ENCODE peak calls at places on chromosomes 1 and 21, in ten cellular contexts. Q is stimulated activated CD4-positive, alpha-beta T cell treated with anti-CD3 and anti-CD28 coated beads, Interleukin-12 subunit alpha, Interleukin-12 subunit beta, amount 100 ng/mL, for 4 hours; T is NCI-H1105 treated with DMSO at 0.1 percent for 48 hours; N is GM12865; K is AG08396; S is T-helper 1 cell; J is 8988T; X is AG09309; Z is psoas muscle; E is H4. O is an unnamed sample.

GRCh38 chr1:31793086-31793485 is 22.7 kb downstream of the SPOCD1 start:
- DNase-seq in T (no peak), Q (no peak), X (no peak), S (no peak), J (no peak), Z (no peak), K (no peak), N (no peak), E (no peak), O (peak; percentile 46)

GRCh38 chr1:87715052-87715451 is 386.4 kb downstream of the LMO4 start:
- DNase-seq in S (no peak), T (no peak), E (no peak), J (no peak), K (no peak), Q (no peak), Z (no peak), N (no peak), X (no peak), O (no peak)

GRCh38 chr1:92858564-92859399 is 26.9 kb downstream of the RPL5 start:
- DNase-seq in E (peak; percentile 69), Z (no peak), N (peak; percentile 84), T (peak; percentile 88), J (no peak), Q (no peak), S (peak; percentile 51), K (peak; percentile 59), X (peak; percentile 63), O (peak; percentile 78)

GRCh38 chr1:63774617-63775417 is 1.0 kb downstream of the ROR1 start:
- DNase-seq in E (no peak), T (peak; percentile 17), S (no peak), Q (peak; percentile 1), N (no peak), J (peak; percentile 38), K (peak; percentile 56), X (no peak), Z (peak; percentile 46), O (no peak)

GRCh38 chr1:186626533-186626932 is 53.7 kb downstream of the PTGS2 start:
- DNase-seq in E (no peak), T (no peak), S (no peak), K (no peak), J (no peak), X (no peak), N (peak; percentile 19), Z (no peak), Q (no peak), O (no peak)

GRCh38 chr1:171718848-171719247 is 23.0 kb downstream of the VAMP4 start:
- DNase-seq in Z (no peak), X (no peak), S (no peak), J (no peak), K (no peak), E (no peak), Q (no peak), T (no peak), N (no peak), O (no peak)

GRCh38 chr1:68116643-68117235 is 66.3 kb upstream of the DIRAS3 start:
- DNase-seq in S (peak; percentile 15), E (peak; percentile 54), Q (peak; percentile 28), J (no peak), X (no peak), T (peak; percentile 66), N (peak; percentile 57), Z (peak; percentile 26), K (no peak), O (peak; percentile 8)

GRCh38 chr1:67162954-67163353 is 3.3 kb upstream of the IL23R start:
- DNase-seq in J (no peak), T (no peak), E (peak; percentile 44), Q (no peak), X (no peak), K (no peak), N (peak; percentile 72), Z (no peak), S (no peak), O (no peak)

GRCh38 chr1:244393604-244394176 is 58.0 kb downstream of the ADSS2 start:
- DNase-seq in S (no peak), K (no peak), J (no peak), E (no peak), Z (no peak), X (no peak), N (no peak), T (no peak), Q (no peak), O (no peak)

GRCh38 chr1:83067954-83068353 is 931.0 kb downstream of the TTLL7 start:
- DNase-seq in K (no peak), J (no peak), N (no peak), E (no peak), X (no peak), S (no peak), T (no peak), Z (no peak), Q (no peak), O (no peak)

GRCh38 chr1:43073490-43074230 is 98.4 kb downstream of the EBNA1BP2 start:
- DNase-seq in K (peak; percentile 83), E (peak; percentile 81), Z (peak; percentile 57), N (peak; percentile 80), T (peak; percentile 80), Q (peak; percentile 61), X (peak; percentile 18), S (peak; percentile 71), J (no peak), O (peak; percentile 64)

GRCh38 chr1:177302365-177303044 is 131.7 kb downstream of the BRINP2 start:
- DNase-seq in J (no peak), E (no peak), Q (no peak), X (no peak), Z (no peak), T (no peak), K (no peak), S (no peak), N (no peak), O (no peak)

GRCh38 chr21:36703123-36703522 is 4.2 kb downstream of the SIM2 start:
- DNase-seq in T (no peak), E (no peak), Z (no peak), Q (no peak), N (no peak), J (no peak), X (no peak), K (no peak), S (no peak), O (no peak)

GRCh38 chr21:17818158-17819113 is 720 bp downstream of the C21orf91 start:
- DNase-seq in X (no peak), Q (peak; percentile 33), K (peak; percentile 41), N (peak; percentile 64), T (peak; percentile 47), Z (no peak), S (peak; percentile 38), J (no peak), E (peak; percentile 18), O (peak; percentile 72)

GRCh38 chr1:17227358-17227915 is 21.5 kb upstream of the PADI3 start:
- DNase-seq in N (no peak), T (no peak), Z (no peak), K (no peak), E (no peak), J (no peak), Q (no peak), X (no peak), S (no peak), O (no peak)

GRCh38 chr21:22416555-22416954 is 1418.3 kb downstream of the NCAM2 start:
- DNase-seq in E (no peak), Q (no peak), Z (no peak), X (no peak), N (no peak), K (no peak), T (no peak), J (no peak), S (no peak), O (no peak)

GRCh38 chr1:164771568-164772350 is 212.8 kb downstream of the PBX1 start:
- DNase-seq in K (no peak), T (no peak), N (no peak), E (peak; percentile 53), S (no peak), J (no peak), X (no peak), Q (no peak), Z (no peak), O (no peak)

GRCh38 chr1:163178628-163179027 is 24.1 kb downstream of the RGS5 start:
- DNase-seq in T (no peak), K (no peak), X (no peak), Q (no peak), S (no peak), Z (no peak), N (no peak), J (no peak), E (no peak), O (no peak)

GRCh38 chr1:202794049-202794725 is 14.0 kb downstream of the KDM5B start:
- DNase-seq in Q (no peak), Z (no peak), J (no peak), N (no peak), E (no peak), X (no peak), S (no peak), T (no peak), K (no peak), O (no peak)

GRCh38 chr1:35085421-35085820 is 6.2 kb downstream of the ZMYM1 start:
- DNase-seq in S (no peak), N (no peak), J (no peak), Z (no peak), E (no peak), X (no peak), Q (no peak), K (peak; percentile 12), T (no peak), O (no peak)

GRCh38 chr1:236149003-236149595 is 6.8 kb downstream of the GPR137B start:
- DNase-seq in X (no peak), J (no peak), N (no peak), E (no peak), K (no peak), Z (no peak), Q (no peak), S (no peak), T (no peak), O (no peak)